ENCODE peak calls at places on chromosomes 5 and 9, in nine cellular contexts. Y, X, K, U, M, V, Q, E and G are unnamed samples. For H3K4me1, the result is how much of the 10 kb centered on the place peaks cover.

GRCh38 chr5:122063836-122064235 is 14.2 kb downstream of the LOX start:
- DNase-seq in Y (peak), U (no peak), K (no peak), X (peak), Q (no peak), M (peak), E (no peak), V (no peak), G (no peak)

GRCh38 chr5:169647566-169647965 is 10.5 kb downstream of the DOCK2 start:
- DNase-seq in E (no peak), Y (no peak), Q (no peak), U (no peak), V (no peak), M (no peak), X (no peak), K (no peak), G (peak)

GRCh38 chr9:70921126-70921525 is 200.3 kb downstream of the TRPM3 start:
- DNase-seq in X (peak), K (no peak), M (peak), Y (peak), E (no peak), U (no peak), V (no peak), Q (peak), G (no peak)

GRCh38 chr5:143308726-143309125 is 94.8 kb downstream of the NR3C1 start:
- DNase-seq in X (peak), Q (no peak), K (no peak), U (no peak), M (peak), V (no peak), Y (peak), E (no peak), G (no peak)

GRCh38 chr9:127818574-127818973 is 15.9 kb downstream of the FPGS start:
- DNase-seq in K (no peak), X (no peak), U (no peak), Y (no peak), M (no peak), V (no peak), E (no peak), Q (no peak), G (no peak)

GRCh38 chr9:32716439-32716838 is 66.9 kb upstream of the TMEM215 start:
- DNase-seq in Y (no peak), Q (no peak), U (no peak), X (no peak), E (no peak), V (no peak), K (no peak), M (no peak), G (no peak)

GRCh38 chr5:14512574-14512973 is 69.0 kb upstream of the OTULINL start:
- DNase-seq in X (no peak), M (no peak), K (no peak), E (no peak), U (no peak), Q (no peak), Y (no peak), V (no peak), G (no peak)

GRCh38 chr9:114376586-114376985 is 11.2 kb downstream of the AKNA start:
- DNase-seq in U (no peak), X (no peak), M (no peak), Y (no peak), V (no peak), Q (no peak), E (no peak), K (no peak), G (no peak)

GRCh38 chr5:154829589-154830218 is 20.7 kb downstream of the FAXDC2 start:
- DNase-seq in Y (peak), Q (no peak), E (no peak), M (peak), U (no peak), K (no peak), X (peak), V (peak), G (no peak)

GRCh38 chr9:76166436-76166959 is 227.7 kb downstream of the RFK start:
- DNase-seq in E (no peak), V (no peak), X (no peak), U (no peak), Q (no peak), K (no peak), M (no peak), Y (no peak), G (no peak)

GRCh38 chr9:78028926-78029325 is 2.7 kb downstream of the GNAQ start:
- DNase-seq in M (no peak), K (no peak), V (no peak), Q (no peak), Y (peak), E (no peak), U (no peak), X (no peak), G (no peak)

GRCh38 chr5:135012033-135012588 is 21.9 kb downstream of the PITX1 start:
- DNase-seq in Q (no peak), Y (no peak), M (no peak), E (no peak), U (no peak), V (no peak), K (no peak), X (no peak), G (no peak)

GRCh38 chr5:143226872-143227271 is 176.6 kb downstream of the NR3C1 start:
- DNase-seq in U (no peak), Q (no peak), M (no peak), E (no peak), Y (no peak), V (no peak), K (no peak), X (no peak), G (peak)

GRCh38 chr9:13629067-13629466 is 349.6 kb upstream of the MPDZ start:
- DNase-seq in M (no peak), E (no peak), V (no peak), U (no peak), K (no peak), Y (no peak), X (no peak), Q (no peak), G (no peak)

GRCh38 chr5:168611163-168611562 is 32.0 kb upstream of the PANK3 start:
- DNase-seq in X (peak), K (no peak), M (peak), Y (peak), E (no peak), U (no peak), V (no peak), Q (no peak), G (no peak)

GRCh38 chr9:35795701-35796100 is 4.3 kb downstream of the NPR2 start:
- DNase-seq in X (peak), Q (no peak), M (peak), Y (peak), E (no peak), K (no peak), U (no peak), V (no peak), G (no peak)

GRCh38 chr5:173075137-173075868 is 19.2 kb downstream of the CREBRF start:
- DNase-seq in V (no peak), K (no peak), E (no peak), M (no peak), Q (no peak), U (no peak), X (no peak), Y (no peak), G (no peak)

GRCh38 chr5:14246350-14247053 is 103.4 kb downstream of the TRIO start:
- DNase-seq in V (no peak), E (no peak), Y (no peak), Q (peak), X (no peak), M (no peak), U (no peak), K (no peak), G (no peak)

GRCh38 chr5:142109356-142110045 is 922 bp downstream of the NDFIP1 start:
- DNase-seq in K (no peak), U (no peak), Y (peak), X (peak), M (peak), E (peak), Q (peak), V (no peak), G (peak)

GRCh38 chr5:131198625-131199024 is 27.9 kb downstream of the LYRM7 start:
- DNase-seq in M (peak), X (peak), Y (peak), U (no peak), Q (no peak), E (no peak), K (no peak), V (no peak), G (no peak)

GRCh38 chr5:17370651-17371050 is 127.4 kb upstream of the TAF11L2 start:
- DNase-seq in Q (no peak), X (no peak), M (no peak), E (no peak), U (no peak), K (no peak), Y (no peak), V (no peak), G (no peak)

GRCh38 chr9:33473216-33473615 is 508 bp downstream of the NOL6 start:
- DNase-seq in K (no peak), V (no peak), U (no peak), Q (no peak), X (no peak), Y (peak), M (no peak), E (no peak), G (no peak)

GRCh38 chr9:37172511-37172910 is 52.1 kb downstream of the ZCCHC7 start:
- DNase-seq in X (no peak), Y (no peak), U (no peak), M (no peak), E (no peak), Q (no peak), V (no peak), K (no peak), G (no peak)

GRCh38 chr9:124084087-124084486 is 72.5 kb downstream of the LHX2 start:
- DNase-seq in V (no peak), U (no peak), Y (no peak), M (no peak), Q (no peak), E (no peak), X (no peak), K (peak), G (no peak)

GRCh38 chr5:109964136-109964535 is 274.4 kb downstream of the MAN2A1 start:
- DNase-seq in U (no peak), K (no peak), Q (no peak), Y (peak), V (no peak), M (peak), X (no peak), E (no peak), G (no peak)

GRCh38 chr5:150653145-150653761 is 7.8 kb upstream of the MYOZ3 start:
- DNase-seq in X (peak), K (no peak), M (peak), Y (peak), Q (no peak), E (no peak), V (no peak), U (no peak), G (no peak)

GRCh38 chr5:42531611-42532010 is 108.4 kb downstream of the GHR start:
- DNase-seq in E (no peak), V (no peak), M (no peak), U (no peak), X (no peak), K (no peak), Q (no peak), Y (peak), G (no peak)

GRCh38 chr9:76374702-76375543 is 19.3 kb downstream of the RFK start:
- DNase-seq in K (peak), V (peak), M (peak), U (peak), Q (peak), Y (peak), E (no peak), X (peak), G (no peak)

GRCh38 chr9:18980124-18980660 is 52.8 kb downstream of the SAXO1 start:
- DNase-seq in M (no peak), X (no peak), U (no peak), V (no peak), E (no peak), Y (peak), Q (no peak), K (no peak), G (no peak)

DNA sequence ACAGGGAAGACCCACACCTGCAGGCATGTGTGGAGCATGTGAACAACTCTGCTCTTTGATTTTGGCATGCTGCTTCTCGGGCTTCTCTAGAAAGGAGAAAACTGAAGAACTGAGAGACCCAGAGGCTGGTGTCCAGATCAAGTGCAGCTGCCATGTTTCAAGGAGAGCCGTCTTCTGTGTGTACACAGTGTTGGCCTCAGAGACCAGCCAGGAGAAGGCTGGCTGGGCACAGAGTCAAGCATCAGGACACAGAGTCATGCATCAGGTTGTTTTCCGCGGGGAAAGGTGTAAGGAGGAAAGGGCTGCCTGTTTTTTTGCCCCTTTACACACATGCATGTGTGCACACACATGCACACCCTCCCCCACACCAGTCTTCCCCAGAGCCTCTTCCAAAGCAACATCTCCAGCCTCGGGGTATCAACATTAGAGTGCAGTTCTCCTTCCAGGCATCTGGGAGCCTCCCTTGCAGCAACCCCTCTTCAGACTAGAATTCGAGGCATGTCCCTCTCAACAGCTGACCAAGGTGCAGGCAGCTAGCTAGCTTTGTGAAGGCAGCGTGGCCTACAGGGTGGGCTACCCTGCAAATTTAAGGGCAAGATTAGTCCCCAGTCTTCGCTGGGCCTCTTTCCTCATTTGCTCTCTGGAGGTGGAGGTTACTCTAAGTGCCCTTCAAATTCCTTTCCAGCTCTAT is 180.9 kb downstream of the AOPEP start:
- DNase-seq in Y (no peak), E (no peak), U (no peak), X (no peak), K (no peak), V (no peak), M (no peak), Q (no peak), G (no peak)
- H3K4me1 ChIP-seq in Y (under half), E (under half), U (under half), X (under half), K (half or more), V (under half), M (under half), Q (under half), G (under half)

DNA sequence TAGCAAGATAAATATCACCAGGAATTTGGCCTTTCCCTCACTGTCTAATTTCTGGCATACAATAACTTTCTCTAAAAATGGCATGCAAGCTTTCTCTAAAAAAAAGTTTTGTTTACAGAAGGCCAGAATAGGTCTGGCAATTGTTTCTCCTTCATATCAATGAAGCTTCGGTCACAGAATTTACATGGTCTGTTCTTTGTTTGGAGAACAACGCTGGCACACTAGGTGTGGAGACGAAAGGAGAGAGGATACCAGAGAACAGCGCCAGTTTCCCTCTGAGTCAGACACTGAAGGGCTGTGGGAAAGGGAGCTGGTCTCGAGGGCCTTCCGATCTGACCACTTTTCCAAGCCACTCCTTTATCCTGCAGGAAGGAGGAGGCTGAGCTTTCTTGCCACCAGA is 60.1 kb upstream of the ITGA1 start:
- DNase-seq in Y (peak), V (no peak), Q (no peak), U (no peak), X (peak), E (no peak), M (peak), K (no peak), G (no peak)
- H3K4me2 ChIP-seq in Y (peak), V (no peak), Q (no peak), U (no peak), X (peak), E (no peak), M (peak), K (peak), G (no peak)

GRCh38 chr5:140568664-140569063 is 4.0 kb downstream of the SLC35A4 start:
- DNase-seq in V (no peak), Q (no peak), Y (no peak), U (no peak), E (no peak), K (no peak), M (no peak), X (no peak), G (peak)

GRCh38 chr5:140565780-140566095 is 1.1 kb downstream of the SLC35A4 start:
- DNase-seq in U (no peak), V (no peak), K (no peak), M (no peak), X (no peak), Q (peak), E (no peak), Y (peak), G (peak)

GRCh38 chr5:140567871-140568270 is 3.2 kb downstream of the SLC35A4 start:
- DNase-seq in Q (no peak), U (no peak), V (no peak), K (no peak), Y (no peak), X (no peak), E (no peak), M (no peak), G (peak)

GRCh38 chr5:140566665-140567064 is 2.0 kb downstream of the SLC35A4 start:
- DNase-seq in U (no peak), K (no peak), E (no peak), Y (no peak), M (no peak), V (no peak), X (no peak), Q (no peak), G (no peak)

GRCh38 chr5:140567136-140567818 is 2.6 kb downstream of the SLC35A4 start:
- DNase-seq in K (no peak), X (no peak), M (no peak), E (no peak), Y (no peak), Q (no peak), V (no peak), U (no peak), G (peak)
- H3K4me1 ChIP-seq in K (under half), X (under half), M (under half), E (under half), Y (under half), Q (under half), V (under half), U (under half), G (under half)

GRCh38 chr9:108496866-108497265 is 358.9 kb downstream of the ACTL7B start:
- DNase-seq in Y (no peak), E (no peak), U (no peak), X (no peak), Q (no peak), V (no peak), M (no peak), K (no peak), G (no peak)
- H3K4me2 ChIP-seq in Y (no peak), E (no peak), U (no peak), X (no peak), Q (no peak), V (no peak), M (no peak), K (no peak), G (no peak)

GRCh38 chr5:6732634-6733410 is 19.6 kb downstream of the TENT4A start:
- DNase-seq in U (no peak), V (no peak), Y (peak), M (peak), E (no peak), X (peak), K (no peak), Q (no peak), G (no peak)

GRCh38 chr5:6730407-6730806 is 17.2 kb downstream of the TENT4A start:
- DNase-seq in K (no peak), M (no peak), U (peak), X (no peak), V (no peak), Y (no peak), E (no peak), Q (no peak), G (no peak)

GRCh38 chr5:6730807-6731206 is 17.6 kb downstream of the TENT4A start:
- DNase-seq in U (no peak), V (no peak), Q (no peak), Y (no peak), E (no peak), M (no peak), X (no peak), K (no peak), G (no peak)

GRCh38 chr5:6733411-6734242 is 20.4 kb downstream of the TENT4A start:
- DNase-seq in M (peak), U (no peak), V (no peak), X (peak), K (no peak), E (no peak), Q (no peak), Y (peak), G (no peak)

GRCh38 chr5:6731465-6732237 is 18.4 kb downstream of the TENT4A start:
- DNase-seq in U (no peak), Q (peak), V (no peak), E (no peak), Y (peak), X (peak), M (no peak), K (no peak), G (no peak)
- H3K4me1 ChIP-seq in U (under half), Q (under half), V (under half), E (under half), Y (under half), X (half or more), M (under half), K (under half), G (under half)